ENCODE peak calls at places on chromosome 5, in five cellular contexts. F, A, Q, X and O are unnamed samples.

GRCh38 chr5:177312649-177313181 is 1.0 kb upstream of the MXD3 start:
- DNase-seq in F (peak), A (peak), Q (no peak), X (peak), O (peak)

GRCh38 chr5:150190503-150190973 is 676 bp downstream of the SLC6A7 start:
- DNase-seq in F (no peak), A (no peak), Q (no peak), X (no peak), O (no peak)

GRCh38 chr5:129852747-129853352 is 51.4 kb upstream of the CHSY3 start:
- DNase-seq in F (peak), A (peak), Q (peak), X (peak), O (peak)

GRCh38 chr5:18305288-18305899 is 671.1 kb downstream of the TAF11L14 start:
- DNase-seq in F (peak), A (no peak), Q (peak), X (peak), O (peak)

GRCh38 chr5:132086277-132086794 is 12.7 kb downstream of the CSF2 start:
- DNase-seq in F (peak), A (no peak), Q (peak), X (peak), O (no peak)

GRCh38 chr5:154249786-154250185 is 59.3 kb downstream of the GALNT10 start:
- DNase-seq in F (no peak), A (no peak), Q (no peak), X (no peak), O (no peak)

GRCh38 chr5:141958773-141959172 is 771 bp upstream of the PCDH12 start:
- DNase-seq in F (no peak), A (no peak), Q (peak), X (no peak), O (peak)

GRCh38 chr5:133474851-133475590 is 137.3 kb downstream of the FSTL4 start:
- DNase-seq in F (no peak), A (no peak), Q (no peak), X (no peak), O (no peak)

GRCh38 chr5:149466457-149466972 is 84.7 kb downstream of the CSNK1A1 start:
- DNase-seq in F (no peak), A (no peak), Q (peak), X (peak), O (peak)

GRCh38 chr5:132422720-132423442 is 53.4 kb downstream of the SLC22A5 start:
- DNase-seq in F (no peak), A (no peak), Q (peak), X (peak), O (no peak)

GRCh38 chr5:125209650-125210049 is 463.2 kb upstream of the ZNF608 start:
- DNase-seq in F (no peak), A (no peak), Q (no peak), X (no peak), O (no peak)

GRCh38 chr5:2302169-2302568 is 419.4 kb upstream of the IRX4 start:
- DNase-seq in F (no peak), A (peak), Q (no peak), X (no peak), O (no peak)

GRCh38 chr5:59206132-59206581 is 623.3 kb downstream of the RAB3C start:
- DNase-seq in F (no peak), A (no peak), Q (peak), X (peak), O (peak)

GRCh38 chr5:32964246-32964645 is 253.1 kb downstream of the NPR3 start:
- DNase-seq in F (no peak), A (no peak), Q (peak), X (no peak), O (no peak)

GRCh38 chr5:35600591-35600990 is 17.1 kb upstream of the SPEF2 start:
- DNase-seq in F (no peak), A (no peak), Q (no peak), X (no peak), O (no peak)

GRCh38 chr5:149324639-149325038 is 20.7 kb upstream of the GRPEL2 start:
- DNase-seq in F (no peak), A (no peak), Q (no peak), X (no peak), O (no peak)

GRCh38 chr5:138927539-138927938 is 52.4 kb upstream of the LRRTM2 start:
- DNase-seq in F (no peak), A (no peak), Q (no peak), X (no peak), O (no peak)

GRCh38 chr5:922041-922744 is 29.5 kb downstream of the TRIP13 start:
- DNase-seq in F (no peak), A (peak), Q (no peak), X (no peak), O (no peak)

GRCh38 chr5:142719836-142720330 is 34.0 kb upstream of the FGF1 start:
- DNase-seq in F (no peak), A (no peak), Q (peak), X (no peak), O (no peak)

GRCh38 chr5:67493676-67494075 is 297.1 kb upstream of the CD180 start:
- DNase-seq in F (peak), A (peak), Q (peak), X (peak), O (peak)

GRCh38 chr5:67795781-67796477 is 419.6 kb upstream of the PIK3R1 start:
- DNase-seq in F (no peak), A (no peak), Q (no peak), X (no peak), O (no peak)

GRCh38 chr5:127216906-127217675 is 73.5 kb upstream of the MEGF10 start:
- DNase-seq in F (no peak), A (no peak), Q (no peak), X (no peak), O (peak)

GRCh38 chr5:108748354-108749129 is 845 bp downstream of the FER start:
- DNase-seq in F (peak), A (peak), Q (peak), X (peak), O (peak)

GRCh38 chr5:42750507-42750906 is 6.1 kb upstream of the CCDC152 start:
- DNase-seq in F (no peak), A (no peak), Q (no peak), X (no peak), O (no peak)

GRCh38 chr5:66742083-66742895 is 146.1 kb downstream of the MAST4 start:
- DNase-seq in F (peak), A (no peak), Q (peak), X (peak), O (peak)

GRCh38 chr5:367358-368130 is 46.0 kb downstream of the AHRR start:
- DNase-seq in F (no peak), A (peak), Q (no peak), X (no peak), O (no peak)

GRCh38 chr5:103218164-103218563 is 40.4 kb upstream of the MACIR start:
- DNase-seq in F (no peak), A (no peak), Q (peak), X (peak), O (no peak)

GRCh38 chr5:180027449-180028089 is 44.0 kb downstream of the RNF130 start:
- DNase-seq in F (no peak), A (no peak), Q (no peak), X (no peak), O (no peak)

GRCh38 chr5:148792649-148793048 is 33.8 kb upstream of the ADRB2 start:
- DNase-seq in F (no peak), A (no peak), Q (no peak), X (no peak), O (no peak)

GRCh38 chr5:97547999-97548797 is 365.2 kb upstream of the RIOK2 start:
- DNase-seq in F (no peak), A (no peak), Q (no peak), X (no peak), O (peak)

GRCh38 chr5:64767959-64768357 is 533 bp downstream of the SREK1IP1 start:
- DNase-seq in F (no peak), A (no peak), Q (peak), X (peak), O (no peak)

GRCh38 chr5:129541648-129542251 is 81.7 kb downstream of the ADAMTS19 start:
- DNase-seq in F (peak), A (no peak), Q (peak), X (peak), O (peak)